ENCODE peak calls at places on chromosome 7, in four cellular contexts. I is A549, O is K562, S is HepG2. H is an unnamed sample.

GRCh38 chr7:111992601-111993000 is 213.6 kb downstream of the DOCK4 start:
- DNase-seq in I (no peak), O (no peak), S (no peak), H (no peak)

GRCh38 chr7:120838281-120838682 is 19.7 kb downstream of the TSPAN12 start:
- DNase-seq in I (no peak), O (no peak), S (no peak), H (no peak)

GRCh38 chr7:25624837-25625236 is 396.6 kb upstream of the NPVF start:
- DNase-seq in I (no peak), O (no peak), S (no peak), H (no peak)

GRCh38 chr7:34385385-34385784 is 272.6 kb upstream of the NPSR1 start:
- DNase-seq in I (no peak), O (no peak), S (no peak), H (no peak)

GRCh38 chr7:100575206-100575631 is 1.5 kb upstream of the SAP25 start:
- DNase-seq in I (no peak), O (no peak), S (no peak), H (no peak)

GRCh38 chr7:116511552-116512523 is 12.3 kb downstream of the CAV2 start:
- DNase-seq in I (peak), O (no peak), S (peak), H (no peak)

GRCh38 chr7:152865461-152865860 is 105.9 kb downstream of the ACTR3B start:
- DNase-seq in I (no peak), O (no peak), S (no peak), H (no peak)

GRCh38 chr7:51090411-51090810 is 226.2 kb downstream of the COBL start:
- DNase-seq in I (no peak), O (no peak), S (no peak), H (no peak)

GRCh38 chr7:157271315-157271990 is 65.4 kb upstream of the DNAJB6 start:
- DNase-seq in I (no peak), O (no peak), S (no peak), H (no peak)

GRCh38 chr7:91265693-91266066 is 1.4 kb downstream of the FZD1 start:
- DNase-seq in I (peak), O (no peak), S (no peak), H (peak)

GRCh38 chr7:95690367-95690947 is 81.9 kb upstream of the DYNC1I1 start:
- DNase-seq in I (peak), O (peak), S (peak), H (no peak)

GRCh38 chr7:142338633-142339501 is 81.0 kb upstream of the PRSS58 start:
- DNase-seq in I (peak), O (no peak), S (no peak), H (peak)

GRCh38 chr7:104552102-104552501 is 223.7 kb downstream of the LHFPL3 start:
- DNase-seq in I (peak), O (peak), S (peak), H (peak)

GRCh38 chr7:159118220-159118595 is 26.5 kb downstream of the VIPR2 start:
- DNase-seq in I (no peak), O (no peak), S (no peak), H (no peak)

GRCh38 chr7:87370660-87371180 is 25.3 kb downstream of the CROT start:
- DNase-seq in I (peak), O (no peak), S (peak), H (no peak)

GRCh38 chr7:142939226-142939910 is at the start of gene LLCFC1:
- DNase-seq in I (peak), O (peak), S (peak), H (peak)

GRCh38 chr7:69130421-69130820 is 467.9 kb upstream of the AUTS2 start:
- DNase-seq in I (no peak), O (no peak), S (no peak), H (no peak)

GRCh38 chr7:16447867-16448266 is 17.7 kb downstream of the SOSTDC1 start:
- DNase-seq in I (no peak), O (no peak), S (no peak), H (no peak)

GRCh38 chr7:38329340-38329739 is 55.9 kb upstream of the TARP start:
- DNase-seq in I (no peak), O (no peak), S (no peak), H (no peak)

GRCh38 chr7:138459300-138460175 is 521 bp upstream of the TRIM24 start:
- DNase-seq in I (peak), O (peak), S (peak), H (peak)

GRCh38 chr7:135714534-135715009 is 13.4 kb downstream of the SLC13A4 start:
- DNase-seq in I (peak), O (no peak), S (peak), H (peak)

GRCh38 chr7:77439572-77439971 is 23.4 kb upstream of the GSAP start:
- DNase-seq in I (peak), O (no peak), S (peak), H (no peak)

GRCh38 chr7:114107522-114107921 is 188.7 kb upstream of the PPP1R3A start:
- DNase-seq in I (no peak), O (no peak), S (no peak), H (no peak)

GRCh38 chr7:91826377-91826776 is 54.1 kb downstream of the MTERF1 start:
- DNase-seq in I (no peak), O (no peak), S (no peak), H (no peak)

DNA sequence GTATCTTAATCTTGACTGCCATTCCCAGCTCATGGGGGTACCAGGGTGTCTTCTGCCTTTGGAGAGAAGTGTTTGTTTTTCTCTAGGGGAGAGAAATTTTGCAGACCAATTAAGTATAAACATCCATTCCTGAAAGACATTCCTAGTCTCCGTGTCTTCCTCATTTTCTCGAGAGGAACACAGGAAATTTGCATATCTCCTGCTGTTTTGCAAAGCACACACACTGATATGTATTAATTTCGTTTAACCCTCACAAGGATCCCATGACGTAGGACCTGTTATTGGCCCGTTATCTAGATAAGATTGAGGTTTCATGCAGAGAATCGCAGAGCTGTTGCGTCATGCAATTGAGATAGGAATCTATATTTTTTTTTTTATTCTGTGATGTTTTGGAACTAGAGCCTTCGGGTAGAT is 944 bp downstream of the RHBDD2 start:
- DNase-seq in I (no peak), O (no peak), S (no peak), H (no peak)
- TF ChIP-seq NR3C1 in I (no peak), O (no peak), S (no peak), H (no peak)

DNA sequence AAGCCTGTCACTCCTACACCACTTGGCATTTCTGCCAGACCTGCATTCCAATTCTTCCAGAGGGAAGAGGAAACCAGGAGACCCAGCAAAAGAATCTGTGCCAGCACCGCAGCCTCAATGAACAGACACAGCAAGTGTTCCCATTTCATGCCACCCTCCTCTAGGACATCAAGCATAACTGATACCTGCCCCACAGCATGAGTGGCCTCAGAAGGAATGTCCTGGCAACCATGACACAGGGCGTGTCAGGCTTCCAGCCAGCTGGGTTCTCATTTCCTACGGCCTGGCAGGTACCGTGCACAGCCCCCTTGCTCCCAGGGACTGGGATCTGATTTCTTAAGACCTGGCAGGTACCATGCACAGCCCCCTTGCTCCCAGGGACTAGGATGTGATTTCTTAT is 7.8 kb downstream of the MAD1L1 start:
- DNase-seq in I (no peak), O (no peak), S (no peak), H (no peak)
- TF ChIP-seq NR3C1 in I (no peak), O (no peak), S (no peak), H (no peak)

GRCh38 chr7:10924370-10924769 is 49.3 kb upstream of the PHF14 start:
- DNase-seq in I (no peak), O (no peak), S (no peak), H (no peak)
- TF ChIP-seq NR3C1 in I (no peak), O (no peak), S (no peak), H (no peak)

GRCh38 chr7:651032-651728 is 75.3 kb upstream of the DNAAF5 start:
- DNase-seq in I (no peak), O (no peak), S (no peak), H (no peak)
- TF ChIP-seq NR3C1 in I (no peak), O (no peak), S (no peak), H (no peak)

DNA sequence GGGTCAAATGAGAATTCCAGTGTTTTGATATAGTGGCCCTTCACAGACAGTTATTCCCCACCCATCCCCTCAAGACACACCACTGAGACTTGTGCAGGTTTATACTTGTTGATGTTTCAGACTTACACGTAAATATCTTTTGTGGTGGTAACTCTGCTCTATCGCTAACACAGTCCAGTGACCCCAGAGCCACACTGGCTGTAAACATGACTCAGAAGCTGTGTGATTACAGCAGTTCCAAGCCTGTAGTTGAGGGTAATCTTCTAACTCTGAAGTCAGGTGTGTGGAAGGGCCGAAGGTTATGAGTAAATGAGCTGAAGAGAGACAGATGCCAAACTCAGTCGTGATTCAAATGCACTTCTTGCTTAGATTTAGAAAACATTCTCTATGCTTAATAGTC is 19.4 kb downstream of the NOBOX start:
- DNase-seq in I (peak), O (no peak), S (peak), H (no peak)
- TF ChIP-seq NR3C1 in I (no peak), O (no peak), S (no peak), H (no peak)

DNA sequence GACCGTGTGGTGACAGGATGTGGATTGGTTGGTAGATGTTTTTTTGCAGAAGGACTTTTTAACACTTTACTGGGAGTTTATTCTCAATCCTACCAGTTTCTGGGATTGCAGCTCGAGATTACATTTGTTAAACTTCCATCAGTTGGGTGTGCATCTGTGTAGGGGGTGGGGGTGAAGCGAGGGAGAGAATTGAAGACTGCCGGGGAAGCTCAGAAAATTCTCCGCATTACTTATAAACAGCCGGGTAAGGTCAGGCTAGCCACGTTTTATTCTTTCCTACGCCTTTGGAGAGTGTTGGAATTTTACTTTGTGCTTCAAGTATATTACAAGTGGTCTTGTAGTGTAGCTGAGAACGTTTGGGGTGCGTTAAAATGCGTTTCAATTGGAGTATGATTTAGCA is 1.1 kb downstream of the PALS2 start:
- DNase-seq in I (peak), O (peak), S (no peak), H (no peak)
- TF ChIP-seq NR3C1 in I (no peak), O (no peak), S (no peak), H (no peak)

DNA sequence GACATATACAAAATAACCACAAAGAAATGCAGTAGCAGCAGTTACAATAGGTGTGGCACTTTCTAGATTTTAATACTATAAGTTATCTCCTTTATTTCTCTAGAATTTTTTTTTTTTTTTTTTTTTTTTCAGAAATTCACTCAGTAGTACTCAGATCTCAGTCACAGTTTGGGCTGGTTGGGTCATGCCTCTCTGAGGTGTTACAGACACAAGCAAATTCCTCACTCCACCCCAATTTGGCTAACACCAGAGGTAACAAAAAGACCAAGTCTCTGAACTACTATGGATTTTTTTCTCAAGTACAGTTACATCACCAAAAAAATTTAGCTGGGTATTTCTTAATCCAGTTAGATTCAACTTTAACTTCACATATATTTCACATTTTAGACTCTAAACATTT is 985.1 kb upstream of the LRRN3 start:
- DNase-seq in I (no peak), O (no peak), S (no peak), H (no peak)
- TF ChIP-seq NR3C1 in I (no peak), O (no peak), S (no peak), H (no peak)